ENCODE peak calls at places on chromosomes 16 and 17, in five cellular contexts. One of them, this sample, is unnamed. For H3K4me1, the result is how much of the 10 kb centered on the place peaks cover.

GRCh38 chr16:50309156-50309526 is 42.8 kb downstream of the ADCY7 start:
- DNase-seq in transverse colon: no peak
- DNase-seq in spleen: no peak
- DNase-seq in endothelial cell of umbilical vein: no peak
- DNase-seq in GM12878: no peak
- DNase-seq in this sample: peak

GRCh38 chr16:77450790-77451487 is 16.1 kb upstream of the ADAMTS18 start:
- DNase-seq in transverse colon: no peak
- DNase-seq in spleen: no peak
- DNase-seq in endothelial cell of umbilical vein: no peak
- DNase-seq in GM12878: no peak
- DNase-seq in this sample: no peak

GRCh38 chr17:69501591-69502468 is 87.3 kb downstream of the MAP2K6 start:
- DNase-seq in transverse colon: peak
- DNase-seq in spleen: no peak
- DNase-seq in endothelial cell of umbilical vein: peak
- DNase-seq in GM12878: no peak
- DNase-seq in this sample: no peak

GRCh38 chr16:68790130-68790761 is 53.1 kb upstream of the TANGO6 start:
- DNase-seq in transverse colon: peak
- DNase-seq in spleen: no peak
- DNase-seq in endothelial cell of umbilical vein: no peak
- DNase-seq in GM12878: no peak
- DNase-seq in this sample: no peak

GRCh38 chr17:67759355-67760171 is 41.8 kb downstream of the NOL11 start:
- DNase-seq in transverse colon: peak
- DNase-seq in spleen: peak
- DNase-seq in endothelial cell of umbilical vein: no peak
- DNase-seq in GM12878: no peak
- DNase-seq in this sample: peak

GRCh38 chr16:5581963-5582362 is 484.4 kb upstream of the EEF2KMT start:
- DNase-seq in transverse colon: no peak
- DNase-seq in spleen: no peak
- DNase-seq in endothelial cell of umbilical vein: no peak
- DNase-seq in GM12878: no peak
- DNase-seq in this sample: no peak

GRCh38 chr17:62134397-62134796 is 69.3 kb upstream of the MED13 start:
- DNase-seq in transverse colon: no peak
- DNase-seq in spleen: no peak
- DNase-seq in endothelial cell of umbilical vein: no peak
- DNase-seq in GM12878: no peak
- DNase-seq in this sample: no peak

GRCh38 chr17:21301593-21302550 is 17.4 kb downstream of the MAP2K3 start:
- DNase-seq in transverse colon: no peak
- DNase-seq in spleen: peak
- DNase-seq in endothelial cell of umbilical vein: no peak
- DNase-seq in GM12878: no peak
- DNase-seq in this sample: no peak

GRCh38 chr17:1713878-1714487 is 3.8 kb upstream of the TLCD2 start:
- DNase-seq in transverse colon: peak
- DNase-seq in spleen: no peak
- DNase-seq in endothelial cell of umbilical vein: peak
- DNase-seq in GM12878: no peak
- DNase-seq in this sample: no peak

GRCh38 chr16:53876811-53877210 is 172.9 kb downstream of the FTO start:
- DNase-seq in transverse colon: no peak
- DNase-seq in spleen: no peak
- DNase-seq in endothelial cell of umbilical vein: no peak
- DNase-seq in GM12878: no peak
- DNase-seq in this sample: no peak

GRCh38 chr17:66304304-66305174 is 2.1 kb downstream of the PRKCA start:
- DNase-seq in transverse colon: peak
- DNase-seq in spleen: no peak
- DNase-seq in endothelial cell of umbilical vein: peak
- DNase-seq in GM12878: no peak
- DNase-seq in this sample: no peak

GRCh38 chr16:83781-84615 is 6.0 kb downstream of the MPG start:
- DNase-seq in transverse colon: no peak
- DNase-seq in spleen: no peak
- DNase-seq in endothelial cell of umbilical vein: peak
- DNase-seq in GM12878: no peak
- DNase-seq in this sample: no peak

GRCh38 chr17:21201302-21201602 is 12.7 kb downstream of the TMEM11 start:
- DNase-seq in transverse colon: no peak
- DNase-seq in spleen: no peak
- DNase-seq in endothelial cell of umbilical vein: no peak
- DNase-seq in GM12878: no peak
- DNase-seq in this sample: no peak

GRCh38 chr16:27520982-27521673 is 28.6 kb downstream of the GTF3C1 start:
- DNase-seq in transverse colon: no peak
- DNase-seq in spleen: peak
- DNase-seq in endothelial cell of umbilical vein: peak
- DNase-seq in GM12878: no peak
- DNase-seq in this sample: no peak

GRCh38 chr17:30413109-30413508 is 34.4 kb downstream of the CPD start:
- DNase-seq in transverse colon: no peak
- DNase-seq in spleen: no peak
- DNase-seq in endothelial cell of umbilical vein: peak
- DNase-seq in GM12878: no peak
- DNase-seq in this sample: no peak

GRCh38 chr16:75304521-75305363 is 53.3 kb upstream of the BCAR1 start:
- DNase-seq in transverse colon: peak
- DNase-seq in spleen: peak
- DNase-seq in endothelial cell of umbilical vein: peak
- DNase-seq in GM12878: no peak
- DNase-seq in this sample: peak

GRCh38 chr17:17129466-17129865 is 76.7 kb downstream of the PLD6 start:
- DNase-seq in transverse colon: no peak
- DNase-seq in spleen: no peak
- DNase-seq in endothelial cell of umbilical vein: no peak
- DNase-seq in GM12878: no peak
- DNase-seq in this sample: no peak

GRCh38 chr17:61309362-61309761 is 90.3 kb upstream of the TBX2 start:
- DNase-seq in transverse colon: no peak
- DNase-seq in spleen: no peak
- DNase-seq in endothelial cell of umbilical vein: no peak
- DNase-seq in GM12878: no peak
- DNase-seq in this sample: no peak

GRCh38 chr17:33267279-33267790 is 25.8 kb downstream of the ASIC2 start:
- DNase-seq in transverse colon: no peak
- DNase-seq in spleen: no peak
- DNase-seq in endothelial cell of umbilical vein: peak
- DNase-seq in GM12878: no peak
- DNase-seq in this sample: no peak

GRCh38 chr16:70480127-70481105 is 26.0 kb downstream of the FCSK start:
- DNase-seq in transverse colon: no peak
- DNase-seq in spleen: no peak
- DNase-seq in endothelial cell of umbilical vein: no peak
- DNase-seq in GM12878: no peak
- DNase-seq in this sample: no peak

GRCh38 chr17:28760987-28761562 is 17.3 kb downstream of the TRAF4 start:
- DNase-seq in transverse colon: peak
- DNase-seq in spleen: peak
- DNase-seq in endothelial cell of umbilical vein: peak
- DNase-seq in GM12878: no peak
- DNase-seq in this sample: peak

GRCh38 chr17:36755586-36755985 is 154.2 kb downstream of the MRM1 start:
- DNase-seq in transverse colon: peak
- DNase-seq in spleen: peak
- DNase-seq in endothelial cell of umbilical vein: peak
- DNase-seq in GM12878: no peak
- DNase-seq in this sample: no peak

GRCh38 chr16:17367932-17368331 is 102.8 kb downstream of the XYLT1 start:
- DNase-seq in transverse colon: peak
- DNase-seq in spleen: no peak
- DNase-seq in endothelial cell of umbilical vein: no peak
- DNase-seq in GM12878: no peak
- DNase-seq in this sample: no peak

GRCh38 chr17:82494236-82495055 is 25.1 kb upstream of the FOXK2 start:
- DNase-seq in transverse colon: peak
- DNase-seq in spleen: peak
- DNase-seq in endothelial cell of umbilical vein: peak
- DNase-seq in GM12878: peak
- DNase-seq in this sample: peak
- TF ChIP-seq POLR2A in transverse colon: no peak
- TF ChIP-seq POLR2A in spleen: no peak
- TF ChIP-seq POLR2A in endothelial cell of umbilical vein: no peak
- TF ChIP-seq POLR2A in GM12878: no peak
- TF ChIP-seq POLR2A in this sample: no peak

GRCh38 chr17:58338454-58338841 is 9.9 kb upstream of the TSPOAP1 start:
- DNase-seq in transverse colon: no peak
- DNase-seq in spleen: no peak
- DNase-seq in endothelial cell of umbilical vein: no peak
- DNase-seq in GM12878: no peak
- DNase-seq in this sample: no peak

GRCh38 chr17:58337600-58338453 is 9.2 kb upstream of the TSPOAP1 start:
- DNase-seq in transverse colon: peak
- DNase-seq in spleen: peak
- DNase-seq in endothelial cell of umbilical vein: no peak
- DNase-seq in GM12878: peak
- DNase-seq in this sample: peak

GRCh38 chr17:58339775-58340622 is 11.4 kb upstream of the TSPOAP1 start:
- DNase-seq in transverse colon: no peak
- DNase-seq in spleen: peak
- DNase-seq in endothelial cell of umbilical vein: no peak
- DNase-seq in GM12878: no peak
- DNase-seq in this sample: no peak

GRCh38 chr17:58340623-58340876 is 11.5 kb downstream of the SUPT4H1 start:
- DNase-seq in transverse colon: no peak
- DNase-seq in spleen: no peak
- DNase-seq in endothelial cell of umbilical vein: no peak
- DNase-seq in GM12878: no peak
- DNase-seq in this sample: no peak

DNA sequence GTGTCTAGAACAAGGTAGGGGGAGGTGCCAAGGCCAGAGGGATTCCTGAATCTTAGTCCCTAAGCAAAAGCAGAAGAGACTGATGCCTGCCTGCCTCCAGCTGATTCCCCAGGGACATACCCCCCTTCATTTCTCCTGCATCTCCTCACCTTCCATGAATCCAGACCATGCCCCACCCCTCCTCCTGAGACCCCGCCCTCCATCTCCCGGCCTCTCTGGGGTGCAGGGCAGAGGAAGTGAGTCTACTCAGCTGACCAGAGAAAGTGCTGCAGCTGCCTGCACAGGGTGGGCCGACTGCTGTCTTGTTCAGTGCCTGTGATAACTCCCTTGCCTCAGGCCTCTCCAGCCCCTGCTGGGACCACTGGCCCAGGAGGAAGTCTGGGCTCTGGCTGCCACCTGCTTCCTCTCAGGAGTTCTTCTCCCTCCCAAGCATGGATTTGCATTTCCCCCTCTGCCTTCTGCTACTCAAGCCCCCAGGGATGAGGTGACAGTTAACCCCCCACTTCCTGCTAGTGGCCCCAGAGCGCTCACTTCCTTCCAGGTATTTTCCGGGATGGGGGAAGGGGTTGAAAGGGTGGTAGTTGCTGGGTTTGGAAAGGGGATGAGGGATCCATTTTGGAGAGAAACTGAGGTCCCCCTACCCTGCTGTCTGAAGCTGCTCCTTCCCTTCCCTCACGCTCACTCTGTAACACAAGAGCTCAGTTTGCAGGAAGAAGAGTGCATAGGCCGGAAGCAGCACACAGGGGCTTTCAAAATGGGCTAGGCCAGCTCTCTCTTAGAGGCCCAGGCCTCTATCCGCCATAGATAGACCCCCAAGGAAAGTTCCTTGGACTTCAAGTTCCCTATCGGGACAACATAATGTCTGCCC is 10.5 kb upstream of the TSPOAP1 start:
- DNase-seq in transverse colon: peak
- DNase-seq in spleen: peak
- DNase-seq in endothelial cell of umbilical vein: no peak
- DNase-seq in GM12878: peak
- DNase-seq in this sample: peak
- TF ChIP-seq POLR2AphosphoS5 in transverse colon: no peak
- TF ChIP-seq POLR2AphosphoS5 in spleen: peak
- TF ChIP-seq POLR2AphosphoS5 in endothelial cell of umbilical vein: no peak
- TF ChIP-seq POLR2AphosphoS5 in GM12878: peak
- TF ChIP-seq POLR2AphosphoS5 in this sample: no peak

DNA sequence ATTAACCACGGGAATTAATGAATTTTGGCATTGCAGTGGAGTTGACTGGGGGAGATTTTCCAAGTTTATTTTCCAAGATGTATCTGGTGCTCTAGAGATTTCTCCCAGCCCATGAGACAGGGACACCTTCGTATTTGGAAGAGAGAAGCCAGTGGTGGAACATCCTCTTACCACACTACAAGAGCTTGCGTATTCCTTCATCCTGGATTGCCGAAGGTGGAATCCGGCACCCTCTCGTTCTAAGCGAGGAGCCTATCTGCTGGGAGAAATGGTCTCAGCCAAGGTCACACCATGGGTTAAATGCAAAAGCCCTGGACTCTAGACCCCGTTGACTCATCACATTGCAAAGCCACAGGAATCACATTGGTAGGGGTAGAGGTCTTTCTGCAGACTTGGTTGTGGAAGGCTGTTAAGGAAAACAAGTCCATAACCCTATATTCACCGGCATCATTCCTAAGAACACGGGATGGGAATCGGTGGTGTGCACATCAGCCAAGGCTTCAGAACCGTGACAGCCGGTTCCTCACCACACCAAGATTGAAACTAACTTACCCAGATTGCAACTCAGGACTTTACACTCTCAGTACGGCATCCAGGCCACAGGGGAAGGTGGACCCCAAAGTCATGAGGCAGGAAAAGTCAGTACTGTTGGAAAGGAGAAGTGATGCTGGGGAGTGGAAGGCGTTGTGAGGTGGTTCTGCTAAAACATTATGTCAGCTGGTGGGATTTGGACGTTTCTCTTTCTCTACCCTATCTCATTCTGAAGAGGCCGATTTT is 259.8 kb downstream of the CPPED1 start:
- DNase-seq in transverse colon: no peak
- DNase-seq in spleen: no peak
- DNase-seq in endothelial cell of umbilical vein: no peak
- DNase-seq in GM12878: peak
- DNase-seq in this sample: no peak
- H3K4me1 ChIP-seq in transverse colon: under half
- H3K4me1 ChIP-seq in spleen: half or more
- H3K4me1 ChIP-seq in endothelial cell of umbilical vein: under half
- H3K4me1 ChIP-seq in GM12878: half or more
- H3K4me1 ChIP-seq in this sample: under half

DNA sequence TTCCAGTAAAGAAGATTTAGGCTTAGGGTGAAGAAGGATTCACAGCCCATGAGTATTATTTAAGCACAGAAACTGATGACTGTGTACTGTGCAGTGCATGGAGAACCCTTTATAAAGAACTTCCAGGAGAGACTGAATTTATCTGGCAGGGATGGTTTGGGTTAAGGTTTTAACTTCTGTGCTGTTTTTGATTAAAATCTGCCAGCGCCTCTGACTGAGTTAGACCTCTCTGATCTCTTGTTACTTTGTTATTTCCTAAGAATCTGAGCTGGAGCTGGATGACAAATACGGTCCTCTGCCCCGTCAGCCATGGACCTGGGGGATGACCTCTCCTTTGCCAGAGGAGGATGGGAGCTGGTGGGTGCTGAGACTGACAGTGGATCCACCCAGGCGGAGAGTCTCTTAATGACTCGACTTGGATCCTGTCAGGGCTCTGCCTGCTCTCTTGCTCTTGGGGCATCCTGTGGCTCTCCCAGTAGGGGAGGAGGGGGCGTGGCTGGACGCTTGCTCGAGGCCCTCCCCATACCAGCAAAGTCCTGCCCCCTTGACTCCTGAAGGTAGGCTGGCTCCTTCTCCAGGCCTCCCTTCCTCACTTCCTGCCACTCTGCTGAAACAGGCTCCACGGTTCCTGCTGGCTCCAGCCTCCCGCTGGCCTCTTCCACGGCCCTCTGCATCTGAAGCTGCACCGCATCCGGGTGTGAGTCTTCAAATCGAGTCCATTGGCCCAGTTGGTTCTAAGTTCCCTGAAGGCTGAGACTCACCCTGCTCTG is 24.8 kb upstream of the MAP3K14 start:
- DNase-seq in transverse colon: peak
- DNase-seq in spleen: peak
- DNase-seq in endothelial cell of umbilical vein: peak
- DNase-seq in GM12878: no peak
- DNase-seq in this sample: no peak
- TF ChIP-seq POLR2A in transverse colon: no peak
- TF ChIP-seq POLR2A in spleen: no peak
- TF ChIP-seq POLR2A in endothelial cell of umbilical vein: peak
- TF ChIP-seq POLR2A in GM12878: no peak
- TF ChIP-seq POLR2A in this sample: no peak

This sample was measured in suprapubic skin.